ENCODE peak calls at places on chromosomes 11 and 22, in nine cellular contexts. G is NB4, D is gastrocnemius medialis, R is uterus, K is Peyer's patch, L is tibial nerve, Q is heart left ventricle, X is IMR-90, N is adrenal gland. Y is an unnamed sample.

GRCh38 chr11:44817207-44817944 is 90.6 kb downstream of the TSPAN18 start:
- DNase-seq in K (no peak), R (no peak), D (no peak), G (no peak), L (no peak), Q (no peak), N (no peak), X (peak), Y (no peak)

GRCh38 chr11:134759855-134760254 is 347.8 kb upstream of the B3GAT1 start:
- DNase-seq in R (no peak), G (no peak), N (no peak), D (no peak), Q (no peak), X (no peak), L (no peak), K (no peak), Y (no peak)

GRCh38 chr11:69473520-69473894 is 8.0 kb upstream of the LINC01488 start:
- DNase-seq in D (no peak), K (no peak), L (no peak), R (no peak), G (no peak), X (no peak), N (no peak), Q (peak), Y (no peak)

GRCh38 chr11:95119361-95120060 is 29.9 kb downstream of the ENDOD1 start:
- DNase-seq in R (no peak), L (no peak), K (no peak), X (no peak), G (no peak), Q (no peak), N (no peak), D (no peak), Y (no peak)

GRCh38 chr11:2762451-2762850 is 62.7 kb upstream of the KCNQ1OT1 start:
- DNase-seq in R (no peak), K (no peak), Q (peak), L (no peak), G (no peak), N (no peak), X (no peak), D (no peak), Y (no peak)

GRCh38 chr11:83364500-83365059 is 78.4 kb upstream of the CCDC90B start:
- DNase-seq in K (no peak), G (no peak), X (no peak), D (no peak), L (no peak), N (no peak), Q (no peak), R (no peak), Y (no peak)

GRCh38 chr11:128814856-128815705 is 52.0 kb downstream of the KCNJ1 start:
- DNase-seq in L (peak), N (peak), R (peak), X (peak), Q (no peak), D (peak), G (peak), K (no peak), Y (no peak)

GRCh38 chr11:87445002-87445401 is 407.3 kb downstream of the TMEM135 start:
- DNase-seq in G (no peak), N (no peak), X (peak), R (no peak), K (no peak), D (no peak), L (no peak), Q (no peak), Y (no peak)

GRCh38 chr11:45217991-45218390 is 68.2 kb downstream of the SYT13 start:
- DNase-seq in X (peak), N (no peak), L (no peak), D (no peak), R (no peak), Q (no peak), K (no peak), G (no peak), Y (no peak)

GRCh38 chr22:19086944-19087343 is 35.3 kb downstream of the DGCR2 start:
- DNase-seq in L (no peak), N (no peak), D (no peak), G (peak), K (no peak), Q (no peak), R (no peak), X (peak), Y (no peak)

GRCh38 chr11:10941429-10941828 is 83.6 kb upstream of the ZBED5 start:
- DNase-seq in L (no peak), N (no peak), X (no peak), D (no peak), K (no peak), G (no peak), Q (no peak), R (no peak), Y (no peak)

GRCh38 chr11:46528445-46529085 is 65.3 kb downstream of the AMBRA1 start:
- DNase-seq in G (no peak), N (no peak), R (no peak), D (no peak), X (no peak), K (no peak), Q (no peak), L (no peak), Y (no peak)

GRCh38 chr11:116335078-116335477 is 437.7 kb downstream of the BUD13 start:
- DNase-seq in R (no peak), L (no peak), D (no peak), X (no peak), N (no peak), G (no peak), K (no peak), Q (no peak), Y (no peak)

GRCh38 chr11:1757861-1758610 is 5.7 kb downstream of the CTSD start:
- DNase-seq in Q (peak), X (no peak), R (no peak), K (no peak), L (no peak), G (peak), D (no peak), N (peak), Y (no peak)

GRCh38 chr11:59283825-59284772 is 71.4 kb upstream of the MPEG1 start:
- DNase-seq in G (peak), Q (no peak), L (peak), R (no peak), D (no peak), N (peak), K (no peak), X (peak), Y (peak)

GRCh38 chr11:65648997-65649491 is 11.1 kb downstream of the SIPA1 start:
- DNase-seq in D (no peak), G (no peak), K (no peak), L (no peak), Q (no peak), X (no peak), N (peak), R (no peak), Y (no peak)
- TF ChIP-seq POLR2A in D (no peak), G (no peak), K (no peak), L (no peak), Q (no peak), X (no peak), N (no peak), R (no peak), Y (no peak)

GRCh38 chr11:118606844-118607228 is 579 bp upstream of the PHLDB1 start:
- DNase-seq in G (no peak), R (no peak), K (no peak), N (no peak), D (no peak), Q (no peak), L (no peak), X (no peak), Y (no peak)
- H3K4me3 ChIP-seq in G (no peak), R (no peak), K (no peak), N (no peak), D (no peak), Q (peak), L (peak), X (no peak), Y (no peak)

DNA sequence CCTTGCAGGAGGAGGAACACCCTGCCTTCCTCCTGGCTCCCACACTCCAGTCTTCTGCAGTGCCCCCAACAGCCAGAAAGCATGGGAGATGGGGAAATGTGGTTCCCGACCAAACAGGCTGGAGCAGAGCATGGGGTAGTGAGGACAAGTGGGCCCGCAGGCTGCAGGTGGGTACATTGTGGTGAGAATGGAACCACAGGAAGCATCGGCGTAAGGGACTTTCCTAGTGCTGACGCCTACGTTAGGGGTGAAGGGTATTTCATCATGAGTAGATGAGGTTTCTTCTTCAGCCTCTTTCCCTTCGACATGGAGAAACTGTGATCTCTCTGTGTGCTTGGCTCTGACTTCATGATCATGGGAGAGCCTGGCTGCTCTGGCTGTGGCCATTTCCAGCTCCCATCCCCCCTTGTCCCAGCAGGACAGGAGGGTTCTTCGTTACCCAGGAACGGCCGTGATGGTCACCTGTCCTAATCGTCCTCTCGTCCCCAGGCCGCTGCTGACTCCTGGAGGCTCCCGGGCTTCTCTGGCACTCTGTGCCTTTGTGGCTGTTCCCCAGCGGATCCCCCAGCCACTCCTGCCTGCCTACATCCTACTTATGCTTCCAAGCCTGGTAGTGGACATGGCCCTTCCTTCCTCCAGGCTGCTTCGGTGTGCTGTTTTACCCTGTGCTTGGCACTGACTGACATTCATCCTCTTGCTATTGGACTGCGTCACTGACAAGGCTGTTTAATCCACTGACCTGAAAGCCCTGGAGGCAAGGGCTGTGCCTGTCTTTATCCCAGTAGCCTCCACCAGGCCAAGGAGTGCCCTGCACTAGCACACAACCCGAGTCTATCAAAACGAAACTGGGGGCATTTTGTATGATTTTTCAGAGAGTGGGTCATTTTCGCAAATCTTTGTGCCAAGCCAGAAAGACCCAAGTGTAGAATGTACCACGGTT is 65.2 kb upstream of the CECR2 start:
- DNase-seq in X (no peak), R (no peak), K (no peak), G (peak), N (no peak), D (peak), L (no peak), Q (no peak), Y (no peak)
- TF ChIP-seq POLR2A in X (no peak), R (no peak), K (no peak), G (no peak), N (no peak), D (no peak), L (no peak), Q (no peak), Y (no peak)

GRCh38 chr22:45008853-45009751 is 703 bp downstream of the PHF21B start:
- DNase-seq in K (no peak), Q (no peak), X (no peak), D (no peak), R (peak), L (no peak), N (peak), G (no peak), Y (no peak)

GRCh38 chr22:45007946-45008852 is 1.6 kb downstream of the PHF21B start:
- DNase-seq in R (peak), K (no peak), D (no peak), L (no peak), N (peak), X (no peak), Q (no peak), G (no peak), Y (no peak)

GRCh38 chr22:45013138-45013537 is 3.3 kb upstream of the PHF21B start:
- DNase-seq in N (no peak), X (no peak), D (no peak), G (no peak), Q (no peak), L (no peak), K (no peak), R (no peak), Y (no peak)

GRCh38 chr22:45009881-45010531 is at the start of gene PHF21B:
- DNase-seq in D (no peak), X (peak), Q (peak), R (peak), G (no peak), L (no peak), K (no peak), N (peak), Y (peak)

GRCh38 chr22:45010532-45010900 is 711 bp upstream of the PHF21B start:
- DNase-seq in R (no peak), D (no peak), L (no peak), N (no peak), X (no peak), K (no peak), Q (no peak), G (no peak), Y (no peak)
- H3K4me3 ChIP-seq in R (peak), D (peak), L (peak), N (no peak), X (no peak), K (peak), Q (peak), G (no peak), Y (no peak)

DNA sequence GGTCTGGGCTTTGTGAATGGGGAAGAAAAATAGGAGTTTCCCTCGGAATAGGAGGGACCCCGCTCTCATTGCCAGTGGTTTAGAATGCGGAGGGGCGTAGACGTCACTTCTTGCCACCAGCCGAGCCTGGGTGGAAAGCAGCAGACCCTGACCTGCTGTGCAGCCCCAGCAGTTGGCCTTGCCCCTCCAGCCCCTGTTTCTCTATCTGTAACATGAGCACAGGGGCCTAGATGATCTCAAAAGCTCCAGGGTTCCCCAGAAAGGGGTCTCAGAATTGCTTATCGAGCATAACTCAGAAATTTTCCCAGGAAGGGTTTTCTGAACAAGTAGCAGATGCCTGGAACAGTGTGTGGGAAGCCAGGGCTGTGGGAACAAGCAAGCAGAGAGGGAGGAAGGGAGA is 43.9 kb downstream of the C11orf91 start:
- DNase-seq in D (no peak), L (no peak), G (no peak), Q (no peak), N (no peak), R (no peak), K (no peak), X (no peak), Y (no peak)
- TF ChIP-seq POLR2A in D (no peak), L (no peak), G (no peak), Q (no peak), N (no peak), R (no peak), K (no peak), X (no peak), Y (no peak)

DNA sequence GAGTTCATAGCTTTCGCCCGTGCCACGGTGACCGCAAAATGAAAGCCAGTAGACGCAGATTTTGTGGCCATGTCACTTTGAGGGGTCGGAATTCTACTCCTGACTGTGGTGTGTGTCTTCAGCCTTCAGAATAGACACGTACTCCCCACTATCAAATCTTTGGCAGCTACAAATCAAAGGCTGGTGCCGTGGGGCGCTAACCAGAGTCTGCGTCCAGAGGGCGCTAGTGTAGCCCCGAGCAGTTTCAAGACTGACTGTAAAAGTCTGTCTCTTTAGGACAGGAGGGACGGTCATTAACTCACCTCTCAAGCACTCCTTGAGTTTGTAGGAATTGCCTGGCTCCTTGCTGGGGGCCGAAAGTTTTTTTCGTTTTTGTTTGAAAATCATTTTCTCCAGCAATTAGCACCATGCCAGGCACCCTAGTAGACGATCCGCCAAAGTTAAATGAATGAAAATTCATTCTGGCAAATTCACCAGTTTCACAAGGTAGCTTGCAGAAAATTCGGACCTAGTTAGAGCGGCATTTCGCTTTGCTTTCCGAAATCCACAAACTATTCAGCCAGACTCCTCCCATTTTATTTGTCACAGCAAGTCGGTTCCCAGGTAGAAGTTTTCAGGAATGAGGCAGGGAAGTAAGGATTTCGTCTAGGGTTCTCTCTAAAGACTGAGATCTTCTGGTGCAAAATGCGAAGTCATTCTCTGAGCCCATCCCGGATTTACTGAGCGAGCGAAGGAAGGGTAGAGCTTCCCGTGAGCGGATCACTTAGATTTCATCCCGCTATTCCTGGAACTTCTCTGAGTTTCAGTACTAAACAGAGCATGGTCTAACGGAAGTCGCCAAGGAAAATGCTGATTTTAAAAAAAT is 2.8 kb upstream of the CALCA start:
- DNase-seq in Q (peak), D (no peak), R (no peak), X (peak), N (no peak), K (peak), G (peak), L (peak), Y (peak)
- H3K4me3 ChIP-seq in Q (peak), D (peak), R (no peak), X (no peak), N (no peak), K (peak), G (no peak), L (peak), Y (no peak)

Y was measured in body of pancreas.